ENCODE peak calls at places on chromosomes 6 and 20, in ten cellular contexts. C is NCI-H748 treated with DMSO at 0.1 percent for 48 hours; Z is activated naive CD8-positive, alpha-beta T cell treated with anti-CD3 and anti-CD28 coated beads for 36 hours; W is RWPE1; R is WTC11; L is substantia nigra; P is heart right ventricle; X is anterior cingulate cortex; B is AG10803; J is RKO. Y is an unnamed sample.

GRCh38 chr20:421685-422250 is 13.7 kb downstream of the RBCK1 start:
- DNase-seq in C (no peak), Z (no peak), W (no peak), R (no peak), L (no peak), P (no peak), X (no peak), B (no peak), J (no peak), Y (no peak)

GRCh38 chr20:50680106-50680960 is 11.0 kb downstream of the RIPOR3 start:
- DNase-seq in C (no peak), Z (no peak), W (no peak), R (no peak), L (no peak), P (no peak), X (no peak), B (peak), J (no peak), Y (no peak)

GRCh38 chr20:46801003-46801702 is 91.7 kb downstream of the SLC2A10 start:
- DNase-seq in C (no peak), Z (no peak), W (peak), R (no peak), L (no peak), P (no peak), X (no peak), B (no peak), J (no peak), Y (no peak)

GRCh38 chr6:40148882-40149573 is 214.8 kb upstream of the MOCS1 start:
- DNase-seq in C (no peak), Z (no peak), W (no peak), R (no peak), L (no peak), P (no peak), X (no peak), B (no peak), J (no peak), Y (no peak)

GRCh38 chr20:37354210-37355195 is 8.6 kb downstream of the SRC start:
- DNase-seq in C (no peak), Z (no peak), W (no peak), R (no peak), L (no peak), P (no peak), X (no peak), B (no peak), J (no peak), Y (no peak)

GRCh38 chr6:34601706-34602105 is 45.6 kb upstream of the SPDEF start:
- DNase-seq in C (peak), Z (no peak), W (no peak), R (no peak), L (peak), P (no peak), X (peak), B (no peak), J (no peak), Y (no peak)

GRCh38 chr6:106181664-106182418 is 95.7 kb downstream of the PRDM1 start:
- DNase-seq in C (no peak), Z (no peak), W (peak), R (no peak), L (no peak), P (no peak), X (no peak), B (peak), J (peak), Y (no peak)

GRCh38 chr6:4009486-4009885 is 69.5 kb downstream of the FAM217A start:
- DNase-seq in C (no peak), Z (no peak), W (no peak), R (no peak), L (no peak), P (no peak), X (no peak), B (no peak), J (no peak), Y (no peak)

GRCh38 chr20:50725722-50726000 is 5.7 kb upstream of the PARD6B start:
- DNase-seq in C (no peak), Z (no peak), W (no peak), R (no peak), L (no peak), P (no peak), X (no peak), B (no peak), J (no peak), Y (no peak)

GRCh38 chr20:10783660-10784336 is 110.0 kb upstream of the JAG1 start:
- DNase-seq in C (no peak), Z (no peak), W (no peak), R (no peak), L (no peak), P (peak), X (no peak), B (no peak), J (no peak), Y (no peak)

GRCh38 chr6:44052419-44053011 is 74.7 kb downstream of the MRPL14 start:
- DNase-seq in C (no peak), Z (no peak), W (no peak), R (peak), L (no peak), P (no peak), X (no peak), B (peak), J (peak), Y (no peak)

GRCh38 chr6:13923527-13924145 is 1.1 kb upstream of the RNF182 start:
- DNase-seq in C (no peak), Z (no peak), W (no peak), R (no peak), L (no peak), P (no peak), X (no peak), B (peak), J (no peak), Y (no peak)